ENCODE peak calls at places on chromosomes 5 and 9, in four cellular contexts. One of them, this sample, is unnamed.

GRCh38 chr9:133054966-133055365 is 6.8 kb upstream of the CEL start:
- DNase-seq in non-pigmented ciliary epithelial cell: no peak
- DNase-seq in stimulated activated CD8-positive, alpha-beta memory T cell treated with anti-CD3 and anti-CD28 coated beads, Interleukin-4, amount 100 ng/mL, for 1 hour: no peak
- DNase-seq in esophagus squamous epithelium: no peak
- DNase-seq in this sample: no peak

GRCh38 chr9:34869390-34869789 is 88.7 kb upstream of the PHF24 start:
- DNase-seq in non-pigmented ciliary epithelial cell: peak
- DNase-seq in stimulated activated CD8-positive, alpha-beta memory T cell treated with anti-CD3 and anti-CD28 coated beads, Interleukin-4, amount 100 ng/mL, for 1 hour: no peak
- DNase-seq in esophagus squamous epithelium: no peak
- DNase-seq in this sample: no peak

GRCh38 chr9:137255448-137256114 is 454 bp downstream of the NELFB start:
- DNase-seq in esophagus squamous epithelium: no peak
- DNase-seq in non-pigmented ciliary epithelial cell: no peak
- DNase-seq in stimulated activated CD8-positive, alpha-beta memory T cell treated with anti-CD3 and anti-CD28 coated beads, Interleukin-4, amount 100 ng/mL, for 1 hour: no peak
- DNase-seq in this sample: no peak

GRCh38 chr5:33241826-33242225 is 198.9 kb upstream of the TARS1 start:
- DNase-seq in non-pigmented ciliary epithelial cell: no peak
- DNase-seq in stimulated activated CD8-positive, alpha-beta memory T cell treated with anti-CD3 and anti-CD28 coated beads, Interleukin-4, amount 100 ng/mL, for 1 hour: no peak
- DNase-seq in esophagus squamous epithelium: no peak
- DNase-seq in this sample: no peak

GRCh38 chr5:131150408-131150807 is 14.6 kb downstream of the HINT1 start:
- DNase-seq in non-pigmented ciliary epithelial cell: no peak
- DNase-seq in esophagus squamous epithelium: no peak
- DNase-seq in stimulated activated CD8-positive, alpha-beta memory T cell treated with anti-CD3 and anti-CD28 coated beads, Interleukin-4, amount 100 ng/mL, for 1 hour: no peak
- DNase-seq in this sample: no peak

GRCh38 chr5:143078971-143079370 is 308.8 kb downstream of the ARHGAP26 start:
- DNase-seq in esophagus squamous epithelium: no peak
- DNase-seq in stimulated activated CD8-positive, alpha-beta memory T cell treated with anti-CD3 and anti-CD28 coated beads, Interleukin-4, amount 100 ng/mL, for 1 hour: no peak
- DNase-seq in non-pigmented ciliary epithelial cell: no peak
- DNase-seq in this sample: no peak

GRCh38 chr5:96432245-96433065 is 593 bp downstream of the PCSK1 start:
- DNase-seq in esophagus squamous epithelium: no peak
- DNase-seq in stimulated activated CD8-positive, alpha-beta memory T cell treated with anti-CD3 and anti-CD28 coated beads, Interleukin-4, amount 100 ng/mL, for 1 hour: no peak
- DNase-seq in non-pigmented ciliary epithelial cell: no peak
- DNase-seq in this sample: no peak

GRCh38 chr5:93092349-93093105 is 488.5 kb downstream of the NR2F1-AS1 start:
- DNase-seq in non-pigmented ciliary epithelial cell: no peak
- DNase-seq in esophagus squamous epithelium: no peak
- DNase-seq in stimulated activated CD8-positive, alpha-beta memory T cell treated with anti-CD3 and anti-CD28 coated beads, Interleukin-4, amount 100 ng/mL, for 1 hour: no peak
- DNase-seq in this sample: no peak

GRCh38 chr9:122394265-122395242 is 23.7 kb downstream of the PTGS1 start:
- DNase-seq in stimulated activated CD8-positive, alpha-beta memory T cell treated with anti-CD3 and anti-CD28 coated beads, Interleukin-4, amount 100 ng/mL, for 1 hour: no peak
- DNase-seq in non-pigmented ciliary epithelial cell: peak
- DNase-seq in esophagus squamous epithelium: no peak
- DNase-seq in this sample: no peak